ENCODE peak calls at places on chromosomes 5 and 9, in eight cellular contexts. J is effector memory CD8-positive, alpha-beta T cell; K is heart right ventricle; W is GM23338; X is left cardiac atrium; G is foreskin keratinocyte; N is CD4-positive, CD25-positive, alpha-beta regulatory T cell; I is central memory CD8-positive, alpha-beta T cell. L is an unnamed sample.

GRCh38 chr9:79473704-79474103 is 98.1 kb upstream of the TLE4 start:
- ATAC-seq in J (no peak), K (no peak), W (no peak), X (no peak), G (no peak), N (no peak), I (no peak), L (no peak)

GRCh38 chr9:4936277-4936676 is 48.8 kb upstream of the JAK2 start:
- ATAC-seq in J (no peak), K (no peak), W (no peak), X (no peak), G (no peak), N (no peak), I (no peak), L (no peak)

GRCh38 chr5:102138243-102138653 is 157.8 kb downstream of the SLCO4C1 start:
- ATAC-seq in J (no peak), K (no peak), W (no peak), X (no peak), G (no peak), N (no peak), I (no peak), L (no peak)

GRCh38 chr5:95778713-95779426 is 43.7 kb downstream of the GLRX start:
- ATAC-seq in J (no peak), K (no peak), W (no peak), X (peak), G (no peak), N (no peak), I (no peak), L (no peak)

GRCh38 chr5:16544607-16545374 is 72.0 kb downstream of the RETREG1 start:
- ATAC-seq in J (no peak), K (peak), W (peak), X (peak), G (no peak), N (no peak), I (no peak), L (no peak)

GRCh38 chr5:81826128-81826527 is 75.2 kb upstream of the SSBP2 start:
- ATAC-seq in J (no peak), K (no peak), W (peak), X (no peak), G (no peak), N (no peak), I (no peak), L (peak)

GRCh38 chr5:139690385-139691274 is 42.5 kb downstream of the CXXC5 start:
- ATAC-seq in J (no peak), K (peak), W (peak), X (peak), G (peak), N (peak), I (no peak), L (peak)

GRCh38 chr9:95783426-95783975 is 92.0 kb upstream of the ERCC6L2 start:
- ATAC-seq in J (no peak), K (no peak), W (peak), X (no peak), G (no peak), N (no peak), I (no peak), L (peak)

GRCh38 chr5:51371052-51371451 is 12.2 kb upstream of the ISL1 start:
- ATAC-seq in J (no peak), K (no peak), W (no peak), X (no peak), G (no peak), N (no peak), I (no peak), L (no peak)

GRCh38 chr9:105339849-105340248 is 95.4 kb downstream of the SLC44A1 start:
- ATAC-seq in J (no peak), K (no peak), W (no peak), X (no peak), G (no peak), N (no peak), I (no peak), L (no peak)

GRCh38 chr5:111238826-111239225 is 14.6 kb downstream of the CAMK4 start:
- ATAC-seq in J (no peak), K (no peak), W (no peak), X (no peak), G (no peak), N (no peak), I (no peak), L (no peak)

GRCh38 chr9:72012642-72013041 is 47.8 kb downstream of the C9orf57 start:
- ATAC-seq in J (no peak), K (no peak), W (no peak), X (no peak), G (peak), N (no peak), I (no peak), L (no peak)

GRCh38 chr5:132425975-132426524 is 56.5 kb downstream of the SLC22A5 start:
- ATAC-seq in J (no peak), K (no peak), W (no peak), X (no peak), G (no peak), N (no peak), I (no peak), L (no peak)

GRCh38 chr9:97711223-97711626 is 14.1 kb upstream of the XPA start:
- ATAC-seq in J (peak), K (no peak), W (peak), X (no peak), G (no peak), N (no peak), I (peak), L (no peak)

GRCh38 chr5:157283434-157283833 is 17.5 kb downstream of the CYFIP2 start:
- ATAC-seq in J (peak), K (peak), W (no peak), X (peak), G (no peak), N (peak), I (peak), L (no peak)

GRCh38 chr9:22241024-22241423 is 205.6 kb upstream of the DMRTA1 start:
- ATAC-seq in J (no peak), K (no peak), W (no peak), X (no peak), G (peak), N (no peak), I (no peak), L (no peak)

GRCh38 chr9:126336350-126337335 is 10.0 kb downstream of the MVB12B start:
- ATAC-seq in J (no peak), K (no peak), W (peak), X (peak), G (no peak), N (no peak), I (no peak), L (no peak)

GRCh38 chr5:148796931-148797330 is 29.5 kb upstream of the ADRB2 start:
- ATAC-seq in J (no peak), K (no peak), W (no peak), X (no peak), G (peak), N (no peak), I (no peak), L (no peak)

GRCh38 chr5:52893863-52894262 is 95.3 kb upstream of the ITGA2 start:
- ATAC-seq in J (no peak), K (no peak), W (no peak), X (no peak), G (no peak), N (no peak), I (no peak), L (no peak)

GRCh38 chr5:179967489-179967888 is 59.8 kb upstream of the TBC1D9B start:
- ATAC-seq in J (no peak), K (no peak), W (peak), X (no peak), G (no peak), N (no peak), I (no peak), L (no peak)

GRCh38 chr9:112699230-112699629 is 18.7 kb downstream of the INIP start:
- ATAC-seq in J (peak), K (no peak), W (no peak), X (no peak), G (no peak), N (no peak), I (peak), L (no peak)

GRCh38 chr9:95587071-95587964 is 70.5 kb upstream of the PTCH1 start:
- ATAC-seq in J (no peak), K (no peak), W (no peak), X (no peak), G (no peak), N (no peak), I (no peak), L (no peak)

GRCh38 chr5:172769598-172770373 is 1.2 kb downstream of the DUSP1 start:
- ATAC-seq in J (no peak), K (no peak), W (no peak), X (no peak), G (no peak), N (no peak), I (no peak), L (no peak)

GRCh38 chr9:109274768-109275596 is 45.9 kb downstream of the EPB41L4B start:
- ATAC-seq in J (no peak), K (peak), W (no peak), X (peak), G (no peak), N (no peak), I (no peak), L (no peak)

GRCh38 chr9:112558476-112558875 is 71.8 kb downstream of the KIAA1958 start:
- ATAC-seq in J (no peak), K (no peak), W (no peak), X (peak), G (peak), N (no peak), I (no peak), L (peak)

GRCh38 chr5:88824892-88825781 is 57.8 kb downstream of the MEF2C start:
- ATAC-seq in J (no peak), K (peak), W (no peak), X (peak), G (no peak), N (no peak), I (no peak), L (peak)

GRCh38 chr9:131318211-131318610 is 28.7 kb downstream of the PLPP7 start:
- ATAC-seq in J (no peak), K (peak), W (no peak), X (no peak), G (no peak), N (no peak), I (no peak), L (no peak)